ENCODE peak calls at places on chromosome 16, in five cellular contexts. X is kidney, C is IMR-90, Y is mesenchymal stem cell, V is PC-3. R is an unnamed sample.

GRCh38 chr16:77211880-77212735 is 12.9 kb downstream of the SYCE1L start:
- DNase-seq in Y (peak; percentile 46), C (no peak), X (peak; percentile 86), V (peak; percentile 61), R (peak; percentile 35)

GRCh38 chr16:12252616-12253015 is 276.1 kb downstream of the SNX29 start:
- DNase-seq in Y (no peak), X (no peak), C (no peak), V (no peak), R (no peak)

GRCh38 chr16:68823401-68823800 is 19.9 kb upstream of the TANGO6 start:
- DNase-seq in V (no peak), C (peak; percentile 89), Y (peak; percentile 71), X (no peak), R (peak; percentile 91)

GRCh38 chr16:58409316-58409973 is 17.2 kb downstream of the GINS3 start:
- DNase-seq in V (peak; percentile 82), Y (no peak), X (no peak), C (peak; percentile 7), R (peak; percentile 87)

GRCh38 chr16:12901597-12902436 is at the start of gene SHISA9:
- DNase-seq in Y (no peak), X (no peak), C (no peak), V (no peak), R (peak; percentile 51)

GRCh38 chr16:67546761-67547422 is 15.4 kb upstream of the CTCF start:
- DNase-seq in X (peak; percentile 82), C (peak; percentile 57), Y (peak; percentile 75), V (peak; percentile 72), R (peak; percentile 81)

GRCh38 chr16:17229766-17230165 is 241.0 kb downstream of the XYLT1 start:
- DNase-seq in Y (no peak), X (no peak), V (no peak), C (no peak), R (no peak)

GRCh38 chr16:68369697-68370096 is 58.9 kb downstream of the PRMT7 start:
- DNase-seq in C (no peak), X (peak; percentile 67), V (no peak), Y (no peak), R (no peak)

GRCh38 chr16:54657058-54657708 is 273.5 kb upstream of the IRX5 start:
- DNase-seq in V (peak; percentile 31), C (no peak), X (no peak), Y (peak; percentile 8), R (no peak)

GRCh38 chr16:78705694-78706093 is 606.2 kb downstream of the WWOX start:
- DNase-seq in V (peak; percentile 61), Y (peak; percentile 48), C (peak; percentile 2), X (no peak), R (no peak)

GRCh38 chr16:10078541-10078949 is 103.7 kb downstream of the GRIN2A start:
- DNase-seq in Y (no peak), V (no peak), C (no peak), X (no peak), R (no peak)

GRCh38 chr16:74275031-74275636 is 21.5 kb upstream of the PSMD7 start:
- DNase-seq in C (peak; percentile 28), X (no peak), V (peak; percentile 45), Y (peak; percentile 17), R (peak; percentile 57)

GRCh38 chr16:3148256-3149192 is 13.7 kb downstream of the ZNF213 start:
- DNase-seq in Y (no peak), X (peak; percentile 51), C (no peak), V (no peak), R (no peak)

GRCh38 chr16:51049276-51049675 is 101.8 kb downstream of the SALL1 start:
- DNase-seq in Y (no peak), C (no peak), X (no peak), V (no peak), R (no peak)

GRCh38 chr16:795580-796229 is 4.8 kb downstream of the GNG13 start:
- DNase-seq in Y (no peak), X (no peak), C (no peak), V (peak; percentile 91), R (no peak)

GRCh38 chr16:75024591-75024990 is 25.8 kb downstream of the ZNRF1 start:
- DNase-seq in X (no peak), Y (no peak), C (no peak), V (no peak), R (no peak)

GRCh38 chr16:31474173-31474714 is 2.3 kb downstream of the TGFB1I1 start:
- DNase-seq in Y (peak; percentile 76), V (no peak), C (peak; percentile 90), X (no peak), R (peak; percentile 25)

GRCh38 chr16:45454-45853 is 8.0 kb downstream of the POLR3K start:
- DNase-seq in V (peak; percentile 22), C (no peak), X (no peak), Y (no peak), R (no peak)

GRCh38 chr16:1261131-1261917 is 5.5 kb downstream of the TPSD1 start:
- DNase-seq in Y (no peak), X (peak; percentile 74), C (no peak), V (peak; percentile 48), R (no peak)

GRCh38 chr16:66578596-66579531 is at the start of gene CMTM2:
- DNase-seq in Y (no peak), V (no peak), C (no peak), X (no peak), R (no peak)

GRCh38 chr16:4521971-4522623 is 16.5 kb downstream of the CDIP1 start:
- DNase-seq in X (no peak), Y (no peak), C (no peak), V (no peak), R (peak; percentile 18)

GRCh38 chr16:783404-784161 is 4.6 kb downstream of the RPUSD1 start:
- DNase-seq in V (no peak), X (no peak), C (peak; percentile 4), Y (no peak), R (no peak)

GRCh38 chr16:50509521-50510341 is 38.5 kb upstream of the NKD1 start:
- DNase-seq in C (peak; percentile 6), V (peak; percentile 46), X (no peak), Y (peak; percentile 6), R (no peak)

DNA sequence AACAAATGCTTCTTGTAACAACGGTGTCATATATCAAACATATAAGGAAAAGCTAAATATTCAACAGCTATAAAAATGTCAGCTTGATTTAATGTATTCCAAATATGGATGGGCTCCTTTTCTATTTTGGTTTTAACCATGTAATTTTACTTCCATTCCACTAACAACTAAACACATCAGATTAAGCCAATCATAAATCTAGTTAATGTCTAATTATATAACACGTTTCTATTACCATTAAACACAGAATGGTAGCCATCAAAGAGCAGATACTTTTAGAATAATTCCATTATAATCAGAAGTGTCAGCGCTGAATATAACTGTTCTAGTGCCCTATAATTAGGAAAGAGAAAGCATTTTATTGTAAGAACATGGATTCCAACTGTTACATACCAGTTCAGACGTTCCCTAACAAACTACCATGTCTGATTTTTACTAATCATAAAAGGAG is 10.0 kb downstream of the CMC2 start:
- DNase-seq in C (no peak), V (no peak), Y (no peak), X (no peak), R (no peak)
- H3K9ac ChIP-seq in C (no peak overlapping the region), V (no peak overlapping the region), Y (peak overlapping the region; percentile 6), X (no peak overlapping the region), R (no peak overlapping the region)

GRCh38 chr16:56990407-56991286 is 1.3 kb downstream of the NLRC5 start:
- DNase-seq in C (no peak), V (no peak), Y (no peak), X (no peak), R (no peak)
- H3K4me3 ChIP-seq in C (no peak overlapping the region), V (peak overlapping the region; percentile 90), Y (peak overlapping the region; percentile 96), X (peak overlapping the region; percentile 74), R (peak overlapping the region; percentile 89)

DNA sequence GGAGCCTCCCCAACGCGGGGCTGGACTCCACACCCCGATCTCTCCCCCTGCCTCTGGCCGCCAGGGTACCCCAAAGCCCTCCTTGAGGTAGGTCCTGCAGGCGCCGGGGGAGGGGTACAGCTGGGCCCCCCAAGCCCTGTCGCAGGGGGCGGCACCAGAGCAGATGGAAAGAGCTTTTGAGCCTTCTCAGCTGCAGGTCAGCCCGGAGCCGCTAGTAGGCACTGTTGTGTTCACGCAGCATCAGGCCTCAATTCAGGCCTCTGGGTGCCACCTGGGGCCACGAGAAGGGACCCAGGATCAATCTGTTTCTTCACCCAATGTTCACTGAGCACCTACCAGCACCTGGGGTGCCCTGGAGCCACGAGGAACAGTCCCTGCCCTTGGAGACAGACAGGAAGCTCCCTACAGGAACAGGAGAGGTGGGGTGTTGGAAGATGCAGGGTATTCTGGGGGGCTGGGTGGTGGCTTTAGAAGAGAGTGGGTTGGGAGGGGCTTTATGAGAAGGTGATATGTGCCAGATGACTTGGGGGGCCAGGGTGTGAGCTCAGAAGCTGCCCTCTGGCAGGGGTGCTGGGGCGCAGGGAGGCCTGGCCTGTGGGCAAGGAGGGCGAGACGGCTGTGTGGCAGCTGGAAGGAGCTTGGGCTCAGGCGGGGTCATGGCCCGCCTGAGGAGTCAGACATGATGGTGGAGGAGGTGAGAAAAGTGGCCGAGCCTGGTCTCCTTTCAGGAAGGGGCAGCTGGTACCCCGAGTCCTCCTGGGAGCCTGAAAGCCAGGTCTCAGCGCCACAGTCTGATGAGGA is 122.0 kb upstream of the GSE1 start:
- DNase-seq in C (no peak), Y (no peak), V (peak; percentile 9), X (no peak), R (no peak)
- H3K9ac ChIP-seq in C (no peak overlapping the region), Y (no peak overlapping the region), V (no peak overlapping the region), X (no peak overlapping the region), R (no peak overlapping the region)

GRCh38 chr16:27963471-27963965 is 100.0 kb downstream of the GSG1L start:
- DNase-seq in X (no peak), Y (no peak), C (no peak), V (no peak), R (no peak)
- H3K4me3 ChIP-seq in X (no peak overlapping the region), Y (no peak overlapping the region), C (no peak overlapping the region), V (no peak overlapping the region), R (no peak overlapping the region)

DNA sequence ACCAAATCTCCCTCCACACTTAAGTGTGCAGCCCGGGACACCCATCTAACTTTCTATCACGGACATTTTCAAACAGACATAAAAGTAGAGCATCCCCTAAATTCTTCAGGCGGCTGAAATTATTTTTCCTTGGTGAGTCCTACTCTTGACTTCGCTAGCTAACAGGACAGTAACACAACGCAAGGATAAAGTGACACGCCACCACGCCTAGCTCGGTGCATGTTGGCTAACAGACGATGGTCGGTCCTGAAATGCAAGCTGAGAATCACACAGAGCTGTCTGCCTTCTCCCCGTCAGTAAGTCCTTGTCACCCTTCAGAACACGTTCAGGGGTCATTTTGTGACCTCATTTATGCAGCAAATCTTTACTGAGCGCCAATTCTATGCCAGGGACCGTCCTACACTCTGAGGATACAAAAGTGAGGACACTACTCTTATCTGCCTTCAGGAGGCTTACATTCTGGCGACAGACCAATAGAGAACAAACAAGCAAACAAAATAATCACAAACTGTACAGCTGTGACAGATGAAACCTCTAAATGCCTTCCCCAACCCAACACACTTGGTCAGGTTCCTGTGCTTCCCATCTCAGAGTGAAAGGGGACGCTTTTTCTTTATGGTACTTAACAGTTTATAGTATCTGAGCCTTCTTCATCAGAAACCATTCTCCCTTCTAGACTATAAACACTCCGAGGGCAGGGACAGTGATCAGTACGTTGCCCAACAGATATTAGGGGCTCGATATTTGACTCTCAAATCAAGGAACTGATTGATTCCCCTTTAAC is 1.3 kb downstream of the NTAN1 start:
- DNase-seq in V (no peak), Y (no peak), C (no peak), X (no peak), R (peak; percentile 13)
- H3K9ac ChIP-seq in V (peak overlapping the region; percentile 70), Y (peak overlapping the region; percentile 94), C (peak overlapping the region; percentile 86), X (no peak overlapping the region), R (peak overlapping the region; percentile 91)

DNA sequence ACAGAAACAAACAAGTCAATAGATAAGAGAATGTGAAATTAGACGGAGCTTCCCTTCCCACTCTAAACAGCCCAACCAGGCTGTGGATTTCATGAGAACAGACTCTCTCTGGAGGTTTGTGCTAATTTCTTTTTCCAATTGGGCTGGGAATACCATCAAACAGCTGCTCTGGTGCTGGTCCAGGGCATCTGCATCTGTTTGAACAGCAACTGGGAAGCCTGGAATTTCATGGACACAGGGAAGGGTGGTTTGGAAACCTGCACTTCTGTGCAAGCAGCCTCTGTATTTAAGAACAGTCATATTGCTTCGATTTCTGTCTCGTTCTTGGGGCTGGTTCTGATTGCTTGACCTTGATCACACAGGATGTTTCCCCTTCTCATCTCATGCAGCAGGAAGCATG is 88.7 kb downstream of the FOXL1 start:
- DNase-seq in X (no peak), C (no peak), Y (no peak), V (no peak), R (no peak)
- H3K4me3 ChIP-seq in X (no peak overlapping the region), C (no peak overlapping the region), Y (peak overlapping the region; percentile 60), V (no peak overlapping the region), R (no peak overlapping the region)